ENCODE peak calls at places on chromosome 4, in six cellular contexts. One of them, this sample, is unnamed.

GRCh38 chr4:102466298-102466697 is 34.9 kb upstream of the NFKB1 start:
- DNase-seq in IMR-90: peak; percentile 7
- DNase-seq in neuronal stem cell: no peak
- DNase-seq in AG04450: no peak
- DNase-seq in endothelial cell of umbilical vein: peak; percentile 84
- DNase-seq in ovary: no peak
- DNase-seq in this sample: no peak

GRCh38 chr4:1337376-1337831 is 9.6 kb upstream of the UVSSA start:
- DNase-seq in IMR-90: peak; percentile 51
- DNase-seq in neuronal stem cell: no peak
- DNase-seq in AG04450: no peak
- DNase-seq in endothelial cell of umbilical vein: no peak
- DNase-seq in ovary: no peak
- DNase-seq in this sample: peak; percentile 53

GRCh38 chr4:84680956-84681355 is 98.0 kb downstream of the CDS1 start:
- DNase-seq in IMR-90: no peak
- DNase-seq in neuronal stem cell: no peak
- DNase-seq in AG04450: no peak
- DNase-seq in endothelial cell of umbilical vein: no peak
- DNase-seq in ovary: no peak
- DNase-seq in this sample: no peak

GRCh38 chr4:626201-627091 is 1.1 kb downstream of the PDE6B start:
- DNase-seq in IMR-90: no peak
- DNase-seq in neuronal stem cell: no peak
- DNase-seq in AG04450: no peak
- DNase-seq in endothelial cell of umbilical vein: no peak
- DNase-seq in ovary: no peak
- DNase-seq in this sample: no peak

GRCh38 chr4:152307669-152308068 is 228.2 kb downstream of the FBXW7 start:
- DNase-seq in IMR-90: no peak
- DNase-seq in neuronal stem cell: no peak
- DNase-seq in AG04450: no peak
- DNase-seq in endothelial cell of umbilical vein: no peak
- DNase-seq in ovary: no peak
- DNase-seq in this sample: no peak

GRCh38 chr4:97585274-97585673 is 558.0 kb downstream of the STPG2 start:
- DNase-seq in IMR-90: no peak
- DNase-seq in neuronal stem cell: no peak
- DNase-seq in AG04450: no peak
- DNase-seq in endothelial cell of umbilical vein: no peak
- DNase-seq in ovary: no peak
- DNase-seq in this sample: no peak

GRCh38 chr4:140637836-140638235 is 69.1 kb upstream of the UCP1 start:
- DNase-seq in IMR-90: no peak
- DNase-seq in neuronal stem cell: no peak
- DNase-seq in AG04450: no peak
- DNase-seq in endothelial cell of umbilical vein: peak; percentile 21
- DNase-seq in ovary: no peak
- DNase-seq in this sample: peak; percentile 71

GRCh38 chr4:132809298-132810032 is 339.6 kb upstream of the PCDH10 start:
- DNase-seq in IMR-90: no peak
- DNase-seq in neuronal stem cell: no peak
- DNase-seq in AG04450: no peak
- DNase-seq in endothelial cell of umbilical vein: no peak
- DNase-seq in ovary: no peak
- DNase-seq in this sample: no peak

GRCh38 chr4:112853662-112854256 is 195.7 kb upstream of the ANK2 start:
- DNase-seq in IMR-90: no peak
- DNase-seq in neuronal stem cell: no peak
- DNase-seq in AG04450: no peak
- DNase-seq in endothelial cell of umbilical vein: no peak
- DNase-seq in ovary: no peak
- DNase-seq in this sample: no peak

GRCh38 chr4:165190591-165191212 is 16.7 kb upstream of the KLHL2 start:
- DNase-seq in IMR-90: no peak
- DNase-seq in neuronal stem cell: no peak
- DNase-seq in AG04450: no peak
- DNase-seq in endothelial cell of umbilical vein: no peak
- DNase-seq in ovary: no peak
- DNase-seq in this sample: no peak

GRCh38 chr4:134189949-134190348 is 11.6 kb downstream of the PABPC4L start:
- DNase-seq in IMR-90: no peak
- DNase-seq in neuronal stem cell: no peak
- DNase-seq in AG04450: no peak
- DNase-seq in endothelial cell of umbilical vein: no peak
- DNase-seq in ovary: no peak
- DNase-seq in this sample: no peak

GRCh38 chr4:147407261-147408045 is 73.4 kb upstream of the EDNRA start:
- DNase-seq in IMR-90: no peak
- DNase-seq in neuronal stem cell: no peak
- DNase-seq in AG04450: no peak
- DNase-seq in endothelial cell of umbilical vein: no peak
- DNase-seq in ovary: peak; percentile 49
- DNase-seq in this sample: no peak

GRCh38 chr4:181777518-181777917 is 465.7 kb upstream of the TENM3 start:
- DNase-seq in IMR-90: no peak
- DNase-seq in neuronal stem cell: no peak
- DNase-seq in AG04450: no peak
- DNase-seq in endothelial cell of umbilical vein: no peak
- DNase-seq in ovary: no peak
- DNase-seq in this sample: no peak

GRCh38 chr4:88743696-88744095 is 46.1 kb upstream of the NAP1L5 start:
- DNase-seq in IMR-90: peak; percentile 94
- DNase-seq in neuronal stem cell: no peak
- DNase-seq in AG04450: peak; percentile 63
- DNase-seq in endothelial cell of umbilical vein: no peak
- DNase-seq in ovary: no peak
- DNase-seq in this sample: no peak

GRCh38 chr4:41067369-41067768 is 147.0 kb downstream of the APBB2 start:
- DNase-seq in IMR-90: peak; percentile 53
- DNase-seq in neuronal stem cell: no peak
- DNase-seq in AG04450: no peak
- DNase-seq in endothelial cell of umbilical vein: no peak
- DNase-seq in ovary: no peak
- DNase-seq in this sample: no peak

GRCh38 chr4:183838987-183839712 is 66.0 kb upstream of the STOX2 start:
- DNase-seq in IMR-90: peak; percentile 15
- DNase-seq in neuronal stem cell: no peak
- DNase-seq in AG04450: no peak
- DNase-seq in endothelial cell of umbilical vein: peak; percentile 22
- DNase-seq in ovary: no peak
- DNase-seq in this sample: peak; percentile 12

GRCh38 chr4:122674371-122674770 is 53.5 kb upstream of the IL21 start:
- DNase-seq in IMR-90: no peak
- DNase-seq in neuronal stem cell: no peak
- DNase-seq in AG04450: no peak
- DNase-seq in endothelial cell of umbilical vein: peak; percentile 57
- DNase-seq in ovary: no peak
- DNase-seq in this sample: no peak

GRCh38 chr4:140367738-140368137 is 5.7 kb upstream of the SCOC start:
- DNase-seq in IMR-90: peak; percentile 58
- DNase-seq in neuronal stem cell: no peak
- DNase-seq in AG04450: peak; percentile 8
- DNase-seq in endothelial cell of umbilical vein: peak; percentile 55
- DNase-seq in ovary: no peak
- DNase-seq in this sample: no peak

GRCh38 chr4:181971411-181971810 is 271.8 kb upstream of the TENM3 start:
- DNase-seq in IMR-90: no peak
- DNase-seq in neuronal stem cell: no peak
- DNase-seq in AG04450: no peak
- DNase-seq in endothelial cell of umbilical vein: no peak
- DNase-seq in ovary: no peak
- DNase-seq in this sample: peak; percentile 11

GRCh38 chr4:153570228-153570973 is 104.2 kb downstream of the TMEM131L start:
- DNase-seq in IMR-90: no peak
- DNase-seq in neuronal stem cell: no peak
- DNase-seq in AG04450: no peak
- DNase-seq in endothelial cell of umbilical vein: no peak
- DNase-seq in ovary: no peak
- DNase-seq in this sample: no peak

GRCh38 chr4:153573881-153574807 is 108.0 kb downstream of the TMEM131L start:
- DNase-seq in IMR-90: peak; percentile 88
- DNase-seq in neuronal stem cell: no peak
- DNase-seq in AG04450: peak; percentile 64
- DNase-seq in endothelial cell of umbilical vein: peak; percentile 85
- DNase-seq in ovary: peak; percentile 66
- DNase-seq in this sample: peak; percentile 69

GRCh38 chr4:153571006-153571545 is 104.9 kb downstream of the TMEM131L start:
- DNase-seq in IMR-90: no peak
- DNase-seq in neuronal stem cell: no peak
- DNase-seq in AG04450: no peak
- DNase-seq in endothelial cell of umbilical vein: no peak
- DNase-seq in ovary: no peak
- DNase-seq in this sample: no peak

GRCh38 chr4:153573221-153573620 is 107.1 kb downstream of the TMEM131L start:
- DNase-seq in IMR-90: no peak
- DNase-seq in neuronal stem cell: no peak
- DNase-seq in AG04450: no peak
- DNase-seq in endothelial cell of umbilical vein: no peak
- DNase-seq in ovary: no peak
- DNase-seq in this sample: no peak

DNA sequence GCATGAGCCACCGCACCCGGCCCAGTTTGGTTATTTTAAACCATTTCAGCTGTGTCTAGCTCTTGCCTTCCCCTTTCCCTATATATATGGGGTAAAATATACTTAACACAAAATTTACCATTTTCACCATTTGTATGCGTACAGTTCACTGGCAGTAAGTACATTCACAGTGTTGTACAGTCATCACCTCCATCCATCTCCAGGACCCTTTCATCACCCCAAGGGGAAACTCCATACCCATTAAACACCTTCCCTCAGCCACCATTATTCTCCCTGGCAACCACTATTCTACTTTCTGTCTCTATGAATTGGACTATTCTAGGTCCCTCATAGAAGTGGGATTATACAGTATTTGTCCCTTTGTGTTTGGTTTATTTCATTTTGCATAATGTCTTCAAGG is 106.4 kb downstream of the TMEM131L start:
- DNase-seq in IMR-90: no peak
- DNase-seq in neuronal stem cell: no peak
- DNase-seq in AG04450: no peak
- DNase-seq in endothelial cell of umbilical vein: no peak
- DNase-seq in ovary: no peak
- DNase-seq in this sample: no peak
- H3K27ac ChIP-seq in IMR-90: no peak overlapping the region
- H3K27ac ChIP-seq in neuronal stem cell: no peak overlapping the region
- H3K27ac ChIP-seq in AG04450: no peak overlapping the region
- H3K27ac ChIP-seq in endothelial cell of umbilical vein: no peak overlapping the region
- H3K27ac ChIP-seq in ovary: no peak overlapping the region
- H3K27ac ChIP-seq in this sample: no peak overlapping the region

GRCh38 chr4:28449080-28449479 is 1588.4 kb downstream of the STIM2 start:
- DNase-seq in IMR-90: no peak
- DNase-seq in neuronal stem cell: no peak
- DNase-seq in AG04450: no peak
- DNase-seq in endothelial cell of umbilical vein: no peak
- DNase-seq in ovary: no peak
- DNase-seq in this sample: no peak
- H3K4me3 ChIP-seq in IMR-90: peak overlapping the region; percentile 26
- H3K4me3 ChIP-seq in neuronal stem cell: no peak overlapping the region
- H3K4me3 ChIP-seq in AG04450: no peak overlapping the region
- H3K4me3 ChIP-seq in endothelial cell of umbilical vein: no peak overlapping the region
- H3K4me3 ChIP-seq in ovary: no peak overlapping the region
- H3K4me3 ChIP-seq in this sample: no peak overlapping the region

GRCh38 chr4:38856046-38856445 is 571 bp downstream of the TLR6 start:
- DNase-seq in IMR-90: no peak
- DNase-seq in neuronal stem cell: no peak
- DNase-seq in AG04450: no peak
- DNase-seq in endothelial cell of umbilical vein: no peak
- DNase-seq in ovary: no peak
- DNase-seq in this sample: no peak

GRCh38 chr4:38858097-38858420 is 1.4 kb upstream of the TLR6 start:
- DNase-seq in IMR-90: no peak
- DNase-seq in neuronal stem cell: no peak
- DNase-seq in AG04450: no peak
- DNase-seq in endothelial cell of umbilical vein: no peak
- DNase-seq in ovary: no peak
- DNase-seq in this sample: no peak

GRCh38 chr4:38857354-38858096 is 908 bp upstream of the TLR6 start:
- DNase-seq in IMR-90: peak; percentile 94
- DNase-seq in neuronal stem cell: no peak
- DNase-seq in AG04450: peak; percentile 55
- DNase-seq in endothelial cell of umbilical vein: peak; percentile 76
- DNase-seq in ovary: no peak
- DNase-seq in this sample: peak; percentile 32

GRCh38 chr4:38856524-38857337 is at the start of gene TLR6:
- DNase-seq in IMR-90: peak; percentile 68
- DNase-seq in neuronal stem cell: peak; percentile 29
- DNase-seq in AG04450: no peak
- DNase-seq in endothelial cell of umbilical vein: peak; percentile 73
- DNase-seq in ovary: no peak
- DNase-seq in this sample: peak; percentile 68

GRCh38 chr4:38855466-38855865 is 1.2 kb downstream of the TLR6 start:
- DNase-seq in IMR-90: no peak
- DNase-seq in neuronal stem cell: no peak
- DNase-seq in AG04450: no peak
- DNase-seq in endothelial cell of umbilical vein: no peak
- DNase-seq in ovary: no peak
- DNase-seq in this sample: no peak
- H3K27ac ChIP-seq in IMR-90: no peak overlapping the region
- H3K27ac ChIP-seq in neuronal stem cell: no peak overlapping the region
- H3K27ac ChIP-seq in AG04450: no peak overlapping the region
- H3K27ac ChIP-seq in endothelial cell of umbilical vein: no peak overlapping the region
- H3K27ac ChIP-seq in ovary: no peak overlapping the region
- H3K27ac ChIP-seq in this sample: no peak overlapping the region

GRCh38 chr4:7909966-7910720 is 29.5 kb downstream of the AFAP1 start:
- DNase-seq in IMR-90: peak; percentile 65
- DNase-seq in neuronal stem cell: no peak
- DNase-seq in AG04450: no peak
- DNase-seq in endothelial cell of umbilical vein: no peak
- DNase-seq in ovary: no peak
- DNase-seq in this sample: no peak

GRCh38 chr4:7910721-7911015 is 29.0 kb downstream of the AFAP1 start:
- DNase-seq in IMR-90: no peak
- DNase-seq in neuronal stem cell: no peak
- DNase-seq in AG04450: no peak
- DNase-seq in endothelial cell of umbilical vein: no peak
- DNase-seq in ovary: no peak
- DNase-seq in this sample: no peak

GRCh38 chr4:7912826-7913225 is 26.8 kb downstream of the AFAP1 start:
- DNase-seq in IMR-90: no peak
- DNase-seq in neuronal stem cell: no peak
- DNase-seq in AG04450: no peak
- DNase-seq in endothelial cell of umbilical vein: no peak
- DNase-seq in ovary: no peak
- DNase-seq in this sample: no peak

GRCh38 chr4:7909463-7909862 is 30.2 kb downstream of the AFAP1 start:
- DNase-seq in IMR-90: no peak
- DNase-seq in neuronal stem cell: no peak
- DNase-seq in AG04450: no peak
- DNase-seq in endothelial cell of umbilical vein: no peak
- DNase-seq in ovary: no peak
- DNase-seq in this sample: no peak

GRCh38 chr4:7911044-7911578 is 28.6 kb downstream of the AFAP1 start:
- DNase-seq in IMR-90: peak; percentile 95
- DNase-seq in neuronal stem cell: peak; percentile 45
- DNase-seq in AG04450: peak; percentile 77
- DNase-seq in endothelial cell of umbilical vein: no peak
- DNase-seq in ovary: no peak
- DNase-seq in this sample: no peak
- H3K4me3 ChIP-seq in IMR-90: no peak overlapping the region
- H3K4me3 ChIP-seq in neuronal stem cell: no peak overlapping the region
- H3K4me3 ChIP-seq in AG04450: peak overlapping the region; percentile 34
- H3K4me3 ChIP-seq in endothelial cell of umbilical vein: no peak overlapping the region
- H3K4me3 ChIP-seq in ovary: no peak overlapping the region
- H3K4me3 ChIP-seq in this sample: no peak overlapping the region

This sample was measured in small intestine.